ENCODE peak calls at places on chromosome 9, in ten cellular contexts. One of them, this sample, is unnamed.

GRCh38 chr9:135137398-135137832 is 49.9 kb downstream of the OLFM1 start:
- DNase-seq in mammary epithelial cell: no peak
- DNase-seq in right atrium auricular region: no peak
- DNase-seq in MM.1S: no peak
- DNase-seq in endodermal cell: peak
- DNase-seq in WTC11: no peak
- DNase-seq in PC-9: no peak
- DNase-seq in upper lobe of right lung: no peak
- DNase-seq in IMR-90: no peak
- DNase-seq in glutamatergic neuron: no peak
- DNase-seq in this sample: no peak

GRCh38 chr9:130118841-130119520 is 53.2 kb upstream of the NCS1 start:
- DNase-seq in right atrium auricular region: no peak
- DNase-seq in MM.1S: no peak
- DNase-seq in mammary epithelial cell: no peak
- DNase-seq in PC-9: peak
- DNase-seq in endodermal cell: peak
- DNase-seq in upper lobe of right lung: no peak
- DNase-seq in WTC11: no peak
- DNase-seq in glutamatergic neuron: peak
- DNase-seq in IMR-90: peak
- DNase-seq in this sample: no peak

GRCh38 chr9:31236344-31236743 is 1148.1 kb upstream of the ACO1 start:
- DNase-seq in PC-9: no peak
- DNase-seq in endodermal cell: no peak
- DNase-seq in WTC11: no peak
- DNase-seq in upper lobe of right lung: no peak
- DNase-seq in IMR-90: no peak
- DNase-seq in right atrium auricular region: no peak
- DNase-seq in MM.1S: no peak
- DNase-seq in glutamatergic neuron: no peak
- DNase-seq in mammary epithelial cell: no peak
- DNase-seq in this sample: no peak

GRCh38 chr9:38318755-38319495 is 73.6 kb upstream of the ALDH1B1 start:
- DNase-seq in right atrium auricular region: no peak
- DNase-seq in upper lobe of right lung: no peak
- DNase-seq in MM.1S: peak
- DNase-seq in PC-9: no peak
- DNase-seq in mammary epithelial cell: peak
- DNase-seq in glutamatergic neuron: peak
- DNase-seq in endodermal cell: no peak
- DNase-seq in IMR-90: peak
- DNase-seq in WTC11: no peak
- DNase-seq in this sample: no peak

GRCh38 chr9:131807131-131807990 is 67.5 kb upstream of the RAPGEF1 start:
- DNase-seq in IMR-90: no peak
- DNase-seq in glutamatergic neuron: no peak
- DNase-seq in WTC11: peak
- DNase-seq in upper lobe of right lung: no peak
- DNase-seq in endodermal cell: peak
- DNase-seq in right atrium auricular region: no peak
- DNase-seq in PC-9: no peak
- DNase-seq in MM.1S: no peak
- DNase-seq in mammary epithelial cell: no peak
- DNase-seq in this sample: no peak

GRCh38 chr9:12657233-12657632 is 36.0 kb upstream of the TYRP1 start:
- DNase-seq in endodermal cell: no peak
- DNase-seq in MM.1S: no peak
- DNase-seq in IMR-90: no peak
- DNase-seq in glutamatergic neuron: no peak
- DNase-seq in mammary epithelial cell: no peak
- DNase-seq in right atrium auricular region: no peak
- DNase-seq in WTC11: no peak
- DNase-seq in PC-9: no peak
- DNase-seq in upper lobe of right lung: no peak
- DNase-seq in this sample: no peak

GRCh38 chr9:83382421-83382820 is 155.8 kb downstream of the FRMD3 start:
- DNase-seq in mammary epithelial cell: no peak
- DNase-seq in endodermal cell: no peak
- DNase-seq in glutamatergic neuron: no peak
- DNase-seq in upper lobe of right lung: no peak
- DNase-seq in WTC11: no peak
- DNase-seq in PC-9: no peak
- DNase-seq in IMR-90: no peak
- DNase-seq in MM.1S: no peak
- DNase-seq in right atrium auricular region: no peak
- DNase-seq in this sample: no peak

GRCh38 chr9:13431137-13431536 is 151.6 kb upstream of the MPDZ start:
- DNase-seq in MM.1S: no peak
- DNase-seq in IMR-90: no peak
- DNase-seq in glutamatergic neuron: peak
- DNase-seq in upper lobe of right lung: no peak
- DNase-seq in endodermal cell: no peak
- DNase-seq in right atrium auricular region: no peak
- DNase-seq in WTC11: no peak
- DNase-seq in mammary epithelial cell: no peak
- DNase-seq in PC-9: no peak
- DNase-seq in this sample: no peak

GRCh38 chr9:134660407-134660806 is 18.8 kb downstream of the COL5A1 start:
- DNase-seq in upper lobe of right lung: no peak
- DNase-seq in MM.1S: no peak
- DNase-seq in glutamatergic neuron: no peak
- DNase-seq in right atrium auricular region: no peak
- DNase-seq in IMR-90: no peak
- DNase-seq in PC-9: no peak
- DNase-seq in WTC11: no peak
- DNase-seq in endodermal cell: peak
- DNase-seq in mammary epithelial cell: no peak
- DNase-seq in this sample: no peak

GRCh38 chr9:72454871-72455471 is 66.4 kb upstream of the TMC1 start:
- DNase-seq in glutamatergic neuron: no peak
- DNase-seq in IMR-90: no peak
- DNase-seq in PC-9: no peak
- DNase-seq in endodermal cell: no peak
- DNase-seq in right atrium auricular region: no peak
- DNase-seq in mammary epithelial cell: peak
- DNase-seq in WTC11: no peak
- DNase-seq in upper lobe of right lung: no peak
- DNase-seq in MM.1S: no peak
- DNase-seq in this sample: no peak

GRCh38 chr9:100379862-100380261 is 27.1 kb upstream of the TEX10 start:
- DNase-seq in glutamatergic neuron: no peak
- DNase-seq in PC-9: peak
- DNase-seq in right atrium auricular region: no peak
- DNase-seq in endodermal cell: no peak
- DNase-seq in upper lobe of right lung: no peak
- DNase-seq in IMR-90: peak
- DNase-seq in WTC11: no peak
- DNase-seq in MM.1S: no peak
- DNase-seq in mammary epithelial cell: peak
- DNase-seq in this sample: peak

GRCh38 chr9:92608221-92609141 is 61.5 kb downstream of the IPPK start:
- DNase-seq in right atrium auricular region: no peak
- DNase-seq in mammary epithelial cell: no peak
- DNase-seq in MM.1S: no peak
- DNase-seq in endodermal cell: no peak
- DNase-seq in upper lobe of right lung: no peak
- DNase-seq in PC-9: no peak
- DNase-seq in glutamatergic neuron: no peak
- DNase-seq in IMR-90: no peak
- DNase-seq in WTC11: no peak
- DNase-seq in this sample: peak

GRCh38 chr9:70761139-70761538 is 346.7 kb upstream of the KLF9 start:
- DNase-seq in right atrium auricular region: no peak
- DNase-seq in glutamatergic neuron: no peak
- DNase-seq in mammary epithelial cell: no peak
- DNase-seq in MM.1S: no peak
- DNase-seq in upper lobe of right lung: no peak
- DNase-seq in IMR-90: no peak
- DNase-seq in WTC11: no peak
- DNase-seq in PC-9: no peak
- DNase-seq in endodermal cell: no peak
- DNase-seq in this sample: no peak

GRCh38 chr9:128923493-128923883 is 2.7 kb downstream of the PHYHD1 start:
- DNase-seq in MM.1S: no peak
- DNase-seq in WTC11: no peak
- DNase-seq in IMR-90: no peak
- DNase-seq in glutamatergic neuron: no peak
- DNase-seq in right atrium auricular region: no peak
- DNase-seq in upper lobe of right lung: no peak
- DNase-seq in endodermal cell: no peak
- DNase-seq in mammary epithelial cell: no peak
- DNase-seq in PC-9: no peak
- DNase-seq in this sample: no peak

GRCh38 chr9:101365181-101365580 is 19.6 kb downstream of the BAAT start:
- DNase-seq in upper lobe of right lung: no peak
- DNase-seq in glutamatergic neuron: no peak
- DNase-seq in mammary epithelial cell: no peak
- DNase-seq in WTC11: no peak
- DNase-seq in IMR-90: peak
- DNase-seq in endodermal cell: no peak
- DNase-seq in PC-9: no peak
- DNase-seq in MM.1S: no peak
- DNase-seq in right atrium auricular region: no peak
- DNase-seq in this sample: no peak

GRCh38 chr9:1140057-1140456 is 89.9 kb downstream of the DMRT2 start:
- DNase-seq in endodermal cell: no peak
- DNase-seq in glutamatergic neuron: no peak
- DNase-seq in PC-9: no peak
- DNase-seq in IMR-90: no peak
- DNase-seq in WTC11: no peak
- DNase-seq in right atrium auricular region: no peak
- DNase-seq in mammary epithelial cell: no peak
- DNase-seq in MM.1S: no peak
- DNase-seq in upper lobe of right lung: no peak
- DNase-seq in this sample: no peak

DNA sequence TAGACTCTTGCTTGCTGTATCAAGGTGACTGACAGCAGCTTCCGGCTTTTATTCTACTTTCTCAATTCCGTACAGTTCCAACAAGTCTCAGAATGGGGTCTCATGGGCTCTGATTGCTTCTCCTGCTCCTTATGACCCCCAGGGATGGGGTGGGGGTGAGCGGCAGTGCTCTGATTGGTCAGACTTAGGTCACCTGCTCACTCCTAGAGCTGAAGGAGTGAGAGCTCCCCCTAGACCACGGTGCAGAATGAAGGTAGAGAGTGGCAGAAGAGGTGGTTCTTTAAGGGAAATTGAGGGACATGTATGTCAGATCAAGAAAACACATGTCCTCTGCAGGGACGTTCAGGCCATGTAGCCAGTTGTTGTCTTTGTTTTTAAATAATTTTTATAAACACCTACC is 115.2 kb downstream of the C9orf152 start:
- DNase-seq in mammary epithelial cell: no peak
- DNase-seq in WTC11: no peak
- DNase-seq in upper lobe of right lung: no peak
- DNase-seq in endodermal cell: no peak
- DNase-seq in MM.1S: no peak
- DNase-seq in PC-9: no peak
- DNase-seq in IMR-90: no peak
- DNase-seq in glutamatergic neuron: no peak
- DNase-seq in right atrium auricular region: no peak
- DNase-seq in this sample: no peak
- TF ChIP-seq CTCF in mammary epithelial cell: no peak
- TF ChIP-seq CTCF in WTC11: no peak
- TF ChIP-seq CTCF in upper lobe of right lung: no peak
- TF ChIP-seq CTCF in endodermal cell: no peak
- TF ChIP-seq CTCF in MM.1S: no peak
- TF ChIP-seq CTCF in PC-9: no peak
- TF ChIP-seq CTCF in IMR-90: no peak
- TF ChIP-seq CTCF in glutamatergic neuron: no peak
- TF ChIP-seq CTCF in right atrium auricular region: no peak
- TF ChIP-seq CTCF in this sample: peak

GRCh38 chr9:99221266-99221622 is 498 bp downstream of the ALG2 start:
- DNase-seq in upper lobe of right lung: no peak
- DNase-seq in glutamatergic neuron: no peak
- DNase-seq in WTC11: no peak
- DNase-seq in mammary epithelial cell: no peak
- DNase-seq in right atrium auricular region: no peak
- DNase-seq in MM.1S: no peak
- DNase-seq in PC-9: no peak
- DNase-seq in IMR-90: no peak
- DNase-seq in endodermal cell: no peak
- DNase-seq in this sample: no peak
- TF ChIP-seq CTCF in upper lobe of right lung: no peak
- TF ChIP-seq CTCF in glutamatergic neuron: no peak
- TF ChIP-seq CTCF in WTC11: no peak
- TF ChIP-seq CTCF in mammary epithelial cell: no peak
- TF ChIP-seq CTCF in right atrium auricular region: no peak
- TF ChIP-seq CTCF in MM.1S: no peak
- TF ChIP-seq CTCF in PC-9: no peak
- TF ChIP-seq CTCF in IMR-90: no peak
- TF ChIP-seq CTCF in endodermal cell: no peak
- TF ChIP-seq CTCF in this sample: no peak

GRCh38 chr9:34810187-34810524 is 100.2 kb upstream of the CCL21 start:
- DNase-seq in endodermal cell: no peak
- DNase-seq in glutamatergic neuron: no peak
- DNase-seq in IMR-90: no peak
- DNase-seq in right atrium auricular region: no peak
- DNase-seq in upper lobe of right lung: no peak
- DNase-seq in PC-9: no peak
- DNase-seq in WTC11: no peak
- DNase-seq in mammary epithelial cell: no peak
- DNase-seq in MM.1S: no peak
- DNase-seq in this sample: no peak

DNA sequence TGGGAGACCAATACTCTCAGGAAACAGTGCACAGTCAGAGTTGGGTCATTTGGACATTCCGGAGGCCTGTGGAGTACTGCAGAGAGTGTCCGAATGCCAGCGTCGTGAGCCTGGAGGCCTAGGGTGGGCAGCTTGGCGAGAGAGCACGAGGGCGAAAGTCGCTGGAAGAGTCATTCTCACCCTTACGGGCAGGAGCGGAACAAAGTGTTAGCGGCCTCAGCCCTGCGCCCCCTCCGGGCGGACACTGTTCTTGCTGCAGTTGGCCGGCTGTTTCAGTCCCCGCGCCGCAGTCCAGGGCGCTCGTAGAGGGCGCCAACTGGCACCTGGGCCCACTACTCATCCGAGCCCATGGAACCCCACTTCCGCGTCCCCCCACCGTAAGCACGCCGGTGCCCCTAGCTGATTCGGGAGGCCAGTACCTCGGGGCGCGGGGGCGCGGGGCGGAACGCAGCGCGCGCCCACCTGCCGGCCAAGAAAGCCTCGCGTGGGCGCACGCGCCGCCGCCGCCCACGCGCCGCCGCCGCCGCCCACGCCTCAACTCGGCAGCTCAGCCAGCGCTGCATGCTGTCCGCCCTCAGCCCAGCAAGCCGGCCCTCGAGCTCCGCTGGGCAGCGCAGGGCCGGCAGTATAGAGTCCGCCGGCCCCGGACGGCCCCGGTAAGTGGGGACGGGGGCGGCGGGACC is 99.7 kb upstream of the CCL21 start:
- DNase-seq in MM.1S: no peak
- DNase-seq in mammary epithelial cell: peak
- DNase-seq in endodermal cell: peak
- DNase-seq in upper lobe of right lung: no peak
- DNase-seq in PC-9: no peak
- DNase-seq in glutamatergic neuron: peak
- DNase-seq in IMR-90: peak
- DNase-seq in right atrium auricular region: no peak
- DNase-seq in WTC11: peak
- DNase-seq in this sample: no peak
- TF ChIP-seq CTCF in MM.1S: no peak
- TF ChIP-seq CTCF in mammary epithelial cell: peak
- TF ChIP-seq CTCF in endodermal cell: peak
- TF ChIP-seq CTCF in upper lobe of right lung: peak
- TF ChIP-seq CTCF in PC-9: no peak
- TF ChIP-seq CTCF in glutamatergic neuron: peak
- TF ChIP-seq CTCF in IMR-90: no peak
- TF ChIP-seq CTCF in right atrium auricular region: no peak
- TF ChIP-seq CTCF in WTC11: no peak
- TF ChIP-seq CTCF in this sample: peak

GRCh38 chr9:124309665-124310064 is 51.9 kb downstream of the NEK6 start:
- DNase-seq in PC-9: peak
- DNase-seq in IMR-90: peak
- DNase-seq in glutamatergic neuron: no peak
- DNase-seq in mammary epithelial cell: peak
- DNase-seq in MM.1S: no peak
- DNase-seq in WTC11: no peak
- DNase-seq in right atrium auricular region: no peak
- DNase-seq in endodermal cell: peak
- DNase-seq in upper lobe of right lung: no peak
- DNase-seq in this sample: peak
- TF ChIP-seq CTCF in PC-9: no peak
- TF ChIP-seq CTCF in IMR-90: no peak
- TF ChIP-seq CTCF in glutamatergic neuron: no peak
- TF ChIP-seq CTCF in mammary epithelial cell: no peak
- TF ChIP-seq CTCF in MM.1S: no peak
- TF ChIP-seq CTCF in WTC11: no peak
- TF ChIP-seq CTCF in right atrium auricular region: no peak
- TF ChIP-seq CTCF in endodermal cell: no peak
- TF ChIP-seq CTCF in upper lobe of right lung: no peak
- TF ChIP-seq CTCF in this sample: no peak

This sample was measured in HFFc6.